ENCODE peak calls at places on chromosomes 5 and 9, in four cellular contexts. I is CD8-positive, alpha-beta T cell; W is neural progenitor cell; E is tibial nerve. T is an unnamed sample. For H3K36me3, the result is how much of the 10 kb centered on the place peaks cover.

GRCh38 chr5:143245929-143246561 is 157.4 kb downstream of the NR3C1 start:
- DNase-seq in I (no peak), E (no peak), W (no peak), T (peak)

GRCh38 chr5:31412324-31412723 is 119.6 kb downstream of the DROSHA start:
- DNase-seq in W (no peak), E (no peak), I (no peak), T (no peak)

GRCh38 chr5:78611161-78611605 is 37.4 kb downstream of the LHFPL2 start:
- DNase-seq in I (no peak), W (peak), E (no peak), T (peak)

GRCh38 chr5:54148062-54148461 is 162.3 kb downstream of the ARL15 start:
- DNase-seq in W (no peak), E (no peak), I (no peak), T (no peak)

GRCh38 chr9:98775831-98776441 is 20.4 kb downstream of the ANKS6 start:
- DNase-seq in I (no peak), W (peak), E (peak), T (peak)

GRCh38 chr5:96893342-96893741 is 17.0 kb downstream of the ERAP2 start:
- DNase-seq in I (no peak), E (no peak), W (no peak), T (peak)

GRCh38 chr5:141001466-141001853 is 35.2 kb downstream of the PCDHAC2 start:
- DNase-seq in I (no peak), W (peak), E (no peak), T (peak)

GRCh38 chr9:109856785-109857184 is 76.8 kb downstream of the PALM2AKAP2 start:
- DNase-seq in E (no peak), I (no peak), W (peak), T (no peak)

GRCh38 chr5:101424530-101425175 is 521.6 kb upstream of the ST8SIA4 start:
- DNase-seq in W (no peak), E (no peak), I (no peak), T (no peak)

GRCh38 chr9:133683494-133684460 is 47.6 kb downstream of the DBH start:
- DNase-seq in E (no peak), I (peak), W (no peak), T (peak)

GRCh38 chr5:123421773-123422172 is 1.4 kb downstream of the CEP120 start:
- DNase-seq in W (no peak), E (no peak), I (no peak), T (no peak)

GRCh38 chr9:134870746-134871667 is 9.6 kb upstream of the FCN2 start:
- DNase-seq in W (no peak), I (no peak), E (no peak), T (peak)

GRCh38 chr5:177291735-177292134 is 11.8 kb downstream of the RAB24 start:
- DNase-seq in I (no peak), W (no peak), E (no peak), T (no peak)

GRCh38 chr5:98936948-98937715 is 8.3 kb upstream of the CHD1 start:
- DNase-seq in E (no peak), W (no peak), I (no peak), T (no peak)

GRCh38 chr9:91421987-91422765 is 1.5 kb downstream of the NFIL3 start:
- DNase-seq in E (peak), I (no peak), W (no peak), T (no peak)

GRCh38 chr5:160787247-160787646 is 64.8 kb downstream of the ATP10B start:
- DNase-seq in E (no peak), I (no peak), W (peak), T (no peak)

GRCh38 chr9:22098636-22099332 is 89.7 kb upstream of the CDKN2B start:
- DNase-seq in I (no peak), E (peak), W (no peak), T (no peak)

GRCh38 chr5:173581408-173582197 is 34.8 kb downstream of the BOD1 start:
- DNase-seq in I (peak), W (peak), E (no peak), T (peak)

GRCh38 chr9:33197279-33197678 is 30.1 kb upstream of the B4GALT1 start:
- DNase-seq in I (no peak), W (no peak), E (peak), T (no peak)

GRCh38 chr5:73290242-73290641 is 117.2 kb downstream of the TMEM174 start:
- DNase-seq in W (no peak), E (no peak), I (no peak), T (no peak)

GRCh38 chr5:27702339-27702820 is 664.0 kb upstream of the CDH9 start:
- DNase-seq in W (peak), E (no peak), I (no peak), T (no peak)

GRCh38 chr9:136351237-136351800 is 12.2 kb downstream of the DNLZ start:
- DNase-seq in I (no peak), E (no peak), W (no peak), T (peak)

GRCh38 chr5:37002176-37002751 is 125.7 kb downstream of the NIPBL start:
- DNase-seq in E (no peak), I (no peak), W (no peak), T (no peak)

GRCh38 chr5:149775785-149776184 is 45.7 kb downstream of the PPARGC1B start:
- DNase-seq in W (peak), I (no peak), E (no peak), T (peak)

GRCh38 chr9:4572184-4572826 is 82.0 kb downstream of the SLC1A1 start:
- DNase-seq in W (no peak), I (no peak), E (no peak), T (no peak)

GRCh38 chr5:158848634-158849033 is 251.1 kb downstream of the EBF1 start:
- DNase-seq in W (no peak), E (no peak), I (no peak), T (no peak)

GRCh38 chr9:106857811-106858470 is 5.0 kb upstream of the ZNF462 start:
- DNase-seq in E (no peak), W (no peak), I (no peak), T (no peak)

GRCh38 chr5:102582706-102583105 is 83.9 kb upstream of the SLCO6A1 start:
- DNase-seq in W (no peak), I (no peak), E (no peak), T (peak)

DNA sequence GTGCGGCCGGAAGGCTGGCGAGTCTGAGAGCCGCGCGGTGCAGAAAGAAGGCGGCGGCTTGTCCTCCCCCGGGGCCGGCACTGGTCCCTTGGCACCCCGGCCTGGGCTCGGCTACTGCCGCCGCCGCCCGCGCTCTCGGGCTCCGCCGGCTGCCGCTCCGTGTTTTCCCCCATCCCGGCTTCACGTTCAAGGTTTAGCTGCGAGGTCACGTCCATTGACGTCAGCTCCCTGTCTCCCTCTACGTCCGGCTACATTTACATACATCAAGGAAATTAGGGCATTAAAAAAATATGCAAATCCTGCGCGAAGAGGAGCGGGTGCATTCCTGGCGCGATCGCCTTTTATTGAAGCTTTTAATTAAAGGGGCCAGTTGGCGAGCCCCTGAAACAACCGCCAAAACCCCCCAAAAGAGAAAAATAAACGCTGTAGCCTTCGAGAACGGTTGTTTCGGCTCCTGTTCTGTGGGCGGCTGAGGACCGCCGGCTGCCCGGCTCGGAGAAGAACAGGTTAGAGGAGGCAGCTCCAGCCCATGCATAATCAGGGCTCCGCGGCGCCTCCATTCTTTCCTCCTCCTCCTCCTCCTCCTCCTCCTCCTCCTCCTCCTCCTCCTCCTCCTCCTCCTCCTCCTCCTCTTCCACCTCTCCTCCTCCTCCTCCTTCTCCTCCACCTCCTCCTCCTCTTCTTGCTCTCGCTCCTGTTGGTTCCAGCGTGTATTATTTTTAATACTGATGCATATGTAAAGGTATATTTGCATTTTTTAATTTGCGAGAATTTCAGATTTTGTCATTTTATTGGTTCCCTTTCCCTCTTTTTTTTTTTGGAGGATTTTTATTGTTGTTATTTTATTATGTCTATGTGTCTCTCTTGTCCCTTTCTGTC is 207.0 kb downstream of the MEF2C start:
- DNase-seq in W (peak), I (no peak), E (no peak), T (peak)
- H3K27ac ChIP-seq in W (no peak), I (no peak), E (peak), T (peak)

DNA sequence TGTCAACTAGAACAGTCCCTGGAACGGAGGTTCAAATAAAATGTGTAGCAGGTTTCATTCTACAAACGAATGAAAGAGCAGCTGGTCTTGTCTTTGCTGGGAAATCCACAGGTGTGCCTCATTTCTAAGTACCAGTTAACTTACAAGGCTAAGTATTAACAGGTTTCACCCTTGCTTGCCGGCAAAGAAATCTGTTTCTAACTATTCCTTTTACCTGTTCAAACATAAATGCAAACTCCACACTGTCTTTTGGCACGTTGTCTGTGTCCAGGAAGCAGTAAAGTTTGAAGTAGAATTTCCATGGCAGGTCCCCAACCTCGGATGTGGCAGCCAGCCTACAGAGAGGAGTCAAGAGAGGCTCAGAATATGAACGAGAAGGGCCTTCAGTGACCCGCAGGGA is 54.4 kb upstream of the RETREG1 start:
- DNase-seq in W (no peak), I (no peak), E (no peak), T (no peak)
- H3K36me3 ChIP-seq in W (under half), I (under half), E (under half), T (under half)

GRCh38 chr9:123108976-123109375 is 75.5 kb downstream of the GPR21 start:
- DNase-seq in I (no peak), W (no peak), E (no peak), T (no peak)
- H3K27ac ChIP-seq in I (no peak), W (no peak), E (no peak), T (no peak)

GRCh38 chr5:179115307-179115706 is 55.1 kb downstream of the ZNF354C start:
- DNase-seq in W (no peak), E (no peak), I (no peak), T (no peak)
- H3K36me3 ChIP-seq in W (under half), E (under half), I (under half), T (under half)

DNA sequence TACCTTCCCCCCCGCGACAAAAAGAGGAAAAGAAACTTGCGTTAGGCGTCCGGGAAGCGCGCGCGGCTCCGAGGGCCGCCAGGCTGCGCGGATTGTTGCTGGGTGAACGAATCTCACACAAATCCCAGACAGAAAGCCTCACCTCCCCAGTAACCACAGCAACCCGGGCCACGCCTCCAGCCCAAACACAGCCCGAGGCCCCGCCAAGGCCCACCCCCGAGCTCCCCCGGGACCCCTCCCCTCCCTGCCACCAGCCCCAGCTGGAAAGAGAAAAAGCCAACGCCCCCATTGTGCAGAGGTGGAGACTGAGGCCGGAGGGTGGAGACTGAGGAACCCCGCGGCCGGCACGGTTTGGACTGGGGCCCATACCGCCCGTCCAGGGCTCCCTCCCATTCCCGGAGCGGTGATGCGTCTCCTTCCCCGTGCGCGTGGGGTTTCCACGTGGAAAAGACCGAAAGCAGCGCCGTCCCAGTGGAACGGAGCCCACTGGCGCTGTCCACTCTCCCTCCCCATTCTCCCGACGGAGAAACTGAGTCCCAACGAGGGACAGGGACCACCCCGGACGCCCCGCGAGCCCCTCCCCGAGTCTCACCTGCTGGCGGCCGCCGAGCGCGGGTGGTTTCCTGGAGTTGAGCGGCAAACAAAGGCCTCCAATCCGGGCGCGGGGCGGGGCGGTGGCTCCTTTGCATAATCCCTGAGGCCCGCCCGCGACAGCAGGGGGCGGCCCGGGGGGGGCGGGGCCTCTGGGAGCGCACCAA is 10.2 kb upstream of the AKNA start:
- DNase-seq in E (peak), W (peak), I (peak), T (peak)
- H3K27ac ChIP-seq in E (peak), W (no peak), I (peak), T (no peak)

GRCh38 chr9:35395076-35395675 is 94.7 kb upstream of the RUSC2 start:
- DNase-seq in E (peak), W (no peak), I (no peak), T (no peak)
- H3K36me3 ChIP-seq in E (under half), W (under half), I (under half), T (under half)

GRCh38 chr9:129131300-129132145 is 20.3 kb downstream of the PTPA start:
- DNase-seq in W (peak), I (peak), E (peak), T (peak)
- H3K27ac ChIP-seq in W (no peak), I (no peak), E (peak), T (no peak)

T was measured in SJCRH30.